ENCODE peak calls at places on chromosomes 1 and 21, in six cellular contexts. F is body of pancreas; T is CD4-positive, CD25-positive, alpha-beta regulatory T cell; O is kidney epithelial cell; E is Peyer's patch; I is CD4-positive, alpha-beta memory T cell. R is an unnamed sample. For H3K36me3, the result is how much of the 10 kb centered on the place peaks cover.

GRCh38 chr1:31669786-31670582 is 25.3 kb upstream of the PEF1 start:
- DNase-seq in F (peak), T (no peak), E (peak), O (peak), I (no peak), R (peak)

GRCh38 chr1:161274874-161275273 is 16.3 kb downstream of the PCP4L1 start:
- DNase-seq in O (no peak), F (peak), I (no peak), T (no peak), E (no peak), R (no peak)

GRCh38 chr1:200660719-200661118 is 9.0 kb downstream of the DDX59 start:
- DNase-seq in F (peak), O (no peak), E (no peak), I (no peak), T (no peak), R (no peak)

GRCh38 chr1:201764166-201764565 is 64.8 kb upstream of the IPO9 start:
- DNase-seq in E (no peak), O (no peak), F (no peak), I (no peak), T (no peak), R (no peak)

GRCh38 chr1:82972841-82973553 is 1025.9 kb downstream of the TTLL7 start:
- DNase-seq in T (no peak), O (no peak), I (no peak), E (no peak), F (no peak), R (no peak)

GRCh38 chr1:204520834-204521709 is 4.9 kb downstream of the MDM4 start:
- DNase-seq in F (no peak), T (peak), E (peak), O (peak), I (peak), R (no peak)

GRCh38 chr1:155527672-155528071 is 34.9 kb downstream of the ASH1L start:
- DNase-seq in E (no peak), T (no peak), F (no peak), O (no peak), I (no peak), R (peak)

GRCh38 chr1:106912146-106912545 is 144.3 kb upstream of the PRMT6 start:
- DNase-seq in O (peak), E (no peak), F (no peak), T (no peak), I (no peak), R (no peak)

GRCh38 chr1:28160677-28161328 is 15.7 kb downstream of the PTAFR start:
- DNase-seq in E (no peak), O (no peak), F (no peak), I (no peak), T (no peak), R (peak)

GRCh38 chr1:14924012-14924452 is 229.5 kb upstream of the TMEM51 start:
- DNase-seq in T (no peak), F (peak), I (peak), O (no peak), E (peak), R (peak)

GRCh38 chr1:245971711-245972085 is 535.4 kb downstream of the SMYD3 start:
- DNase-seq in T (no peak), E (no peak), O (no peak), F (no peak), I (no peak), R (no peak)

GRCh38 chr1:51073456-51073855 is 28.6 kb upstream of the C1orf185 start:
- DNase-seq in T (no peak), I (no peak), E (no peak), O (no peak), F (peak), R (no peak)

DNA sequence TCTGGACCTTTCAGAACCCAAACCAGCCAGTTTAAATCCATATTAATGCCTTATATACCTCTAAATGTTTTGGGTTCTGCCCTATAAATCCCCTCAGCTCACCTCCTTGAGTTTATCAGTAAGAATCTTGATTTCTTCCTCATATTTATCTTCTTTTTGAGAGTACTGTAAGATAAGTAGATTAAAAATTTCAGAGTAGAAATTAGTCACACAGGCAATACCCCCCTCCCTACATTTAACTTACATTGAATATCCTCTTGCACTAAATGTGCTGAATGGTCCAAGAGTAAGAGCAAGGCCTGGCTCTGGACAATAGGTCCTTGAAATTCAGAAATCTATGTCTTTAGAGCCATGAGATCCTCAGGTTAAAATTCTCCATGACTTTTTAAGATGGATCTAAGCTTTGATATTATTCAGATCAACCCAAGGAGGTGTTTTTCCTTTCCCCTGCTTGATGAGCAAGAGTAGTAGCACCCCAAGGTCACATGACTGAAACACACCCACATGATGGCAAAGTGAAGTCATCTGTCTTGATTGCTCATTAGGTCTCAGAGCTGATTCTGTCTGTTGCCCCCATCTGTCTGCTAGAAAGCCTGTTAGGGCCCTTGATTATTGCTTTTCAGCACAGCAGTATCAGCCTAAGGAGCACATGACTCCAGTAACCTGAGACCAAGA is 15.8 kb upstream of the NUP210L start:
- DNase-seq in I (no peak), E (peak), O (no peak), F (no peak), T (no peak), R (no peak)
- H3K36me3 ChIP-seq in I (half or more), E (half or more), O (under half), F (under half), T (half or more), R (half or more)

GRCh38 chr1:220994671-220995070 is 115.4 kb downstream of the HLX start:
- DNase-seq in I (no peak), E (no peak), O (no peak), T (no peak), F (no peak), R (no peak)

GRCh38 chr1:220990417-220991337 is 111.4 kb downstream of the HLX start:
- DNase-seq in E (no peak), O (peak), T (no peak), I (no peak), F (no peak), R (peak)

GRCh38 chr1:220991959-220992704 is 112.9 kb downstream of the HLX start:
- DNase-seq in F (no peak), T (no peak), I (no peak), O (no peak), E (no peak), R (no peak)

GRCh38 chr1:220991506-220991905 is 112.3 kb downstream of the HLX start:
- DNase-seq in T (no peak), I (no peak), E (no peak), F (no peak), O (no peak), R (no peak)

DNA sequence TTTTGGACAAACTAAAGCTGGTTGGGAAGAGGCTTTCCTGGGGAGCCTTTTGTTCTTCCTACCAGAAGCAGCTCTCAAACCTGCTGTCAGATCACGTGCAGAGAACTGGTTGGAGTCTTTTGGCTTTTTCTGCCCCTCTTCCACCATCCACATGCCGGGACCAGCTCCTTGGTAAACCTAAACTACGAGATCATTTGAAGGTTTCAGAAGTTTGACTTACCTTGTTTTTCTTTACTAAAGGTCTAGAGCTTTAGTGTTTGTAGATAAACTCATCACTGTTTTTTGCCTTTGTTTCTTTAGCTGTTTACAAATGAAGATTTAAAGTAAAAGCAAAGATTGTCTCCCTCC is 113.4 kb downstream of the HLX start:
- DNase-seq in T (no peak), F (no peak), E (no peak), I (no peak), O (no peak), R (no peak)
- H3K4me3 ChIP-seq in T (no peak), F (no peak), E (no peak), I (no peak), O (no peak), R (no peak)

GRCh38 chr1:176051402-176051801 is 155.7 kb downstream of the COP1 start:
- DNase-seq in F (no peak), T (no peak), O (no peak), I (no peak), E (no peak), R (no peak)
- H3K36me3 ChIP-seq in F (under half), T (under half), O (under half), I (under half), E (under half), R (under half)

GRCh38 chr1:247294282-247294681 is 37.4 kb downstream of the ZNF496 start:
- DNase-seq in F (no peak), T (no peak), O (peak), E (no peak), I (no peak), R (no peak)
- H3K4me3 ChIP-seq in F (no peak), T (no peak), O (no peak), E (no peak), I (no peak), R (no peak)

DNA sequence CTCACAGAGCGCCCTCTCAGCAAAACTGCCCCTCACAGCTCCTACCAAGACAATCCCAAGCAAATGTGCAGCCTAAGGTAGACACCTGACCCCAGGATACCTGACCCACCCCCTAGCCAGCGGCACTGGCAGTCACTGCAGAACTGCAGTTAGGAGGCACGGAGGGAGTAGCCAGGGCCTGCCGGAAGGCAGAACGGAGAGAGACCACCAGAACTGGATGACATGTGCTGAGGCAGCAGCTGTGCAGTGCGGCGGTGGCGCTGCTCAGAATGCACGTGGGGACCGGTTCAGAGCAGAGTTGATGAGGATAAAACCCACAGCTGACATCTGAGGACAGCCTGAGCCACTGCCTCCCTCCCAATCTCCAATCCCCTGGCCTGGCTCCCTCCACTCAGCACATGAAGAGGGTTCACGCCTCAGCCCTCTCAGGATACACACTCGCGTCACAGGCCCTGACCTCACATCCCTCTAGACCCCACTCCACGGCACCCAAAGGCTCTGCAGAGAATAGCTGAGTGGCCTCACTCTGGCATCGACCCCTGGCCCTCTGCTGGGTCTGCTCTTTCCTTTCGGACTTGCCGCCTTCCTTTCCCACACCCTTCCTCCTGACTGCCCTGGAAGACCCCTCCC is 29.6 kb downstream of the UBE2G2 start:
- DNase-seq in I (no peak), F (no peak), T (no peak), E (no peak), O (no peak), R (no peak)
- H3K36me3 ChIP-seq in I (half or more), F (under half), T (half or more), E (half or more), O (under half), R (half or more)

DNA sequence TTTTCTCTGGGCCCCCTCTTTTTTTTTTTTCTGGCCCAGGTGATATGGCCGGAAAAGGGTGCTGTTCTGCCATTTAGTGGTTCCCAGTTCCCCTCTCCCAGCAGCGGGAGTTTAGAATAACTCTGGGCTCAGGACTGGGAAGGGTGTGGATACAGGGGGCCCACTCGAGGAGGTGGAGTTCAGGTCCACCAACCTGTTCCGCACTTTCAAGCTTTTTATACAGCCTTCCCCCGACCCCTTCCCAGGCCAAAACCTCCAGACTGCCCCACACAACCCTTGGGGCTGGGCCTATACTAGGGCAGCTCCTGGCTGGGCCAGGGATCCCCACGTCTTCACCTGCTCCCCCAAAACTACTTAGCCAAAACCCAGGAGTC is 404 bp downstream of the PLEKHG5 start:
- DNase-seq in T (no peak), O (no peak), E (no peak), F (no peak), I (no peak), R (no peak)
- H3K4me3 ChIP-seq in T (peak), O (peak), E (peak), F (peak), I (peak), R (no peak)

DNA sequence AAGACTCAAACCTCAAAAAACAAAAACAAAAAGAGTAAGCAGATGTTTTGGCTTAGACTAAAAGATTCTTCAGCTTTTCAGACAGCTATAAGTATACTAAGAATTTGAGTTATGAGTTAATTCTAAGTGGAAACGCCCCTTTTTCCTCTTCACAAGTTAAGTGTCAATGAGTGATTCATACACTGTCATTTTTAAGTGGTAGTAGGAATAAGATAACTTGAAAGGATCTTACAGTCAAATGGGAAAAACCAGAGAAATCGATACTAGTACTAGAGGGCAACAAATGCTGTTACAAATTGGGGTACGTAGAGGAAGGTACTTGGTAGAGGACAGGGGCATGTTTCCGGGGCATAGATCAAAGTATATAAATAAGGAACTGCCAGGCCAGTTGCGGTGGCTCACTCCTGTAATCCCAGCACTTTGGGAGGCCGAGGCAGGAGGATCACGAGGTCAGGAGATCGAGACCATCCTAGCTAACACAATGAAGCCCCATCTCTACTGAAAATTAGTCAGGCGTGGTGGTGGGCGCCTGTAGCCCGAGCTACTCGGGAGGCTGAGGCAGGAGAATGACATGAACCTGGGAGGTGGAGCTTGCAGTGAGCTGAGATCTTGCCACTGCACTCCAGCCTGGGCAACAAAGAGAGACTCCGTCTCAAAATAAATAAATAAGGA is 7.4 kb downstream of the H3-3A start:
- DNase-seq in F (no peak), E (no peak), I (no peak), T (no peak), O (no peak), R (no peak)
- H3K36me3 ChIP-seq in F (under half), E (half or more), I (half or more), T (half or more), O (under half), R (half or more)